ENCODE peak calls at places on chromosome 13, in seven cellular contexts. One of them, this sample, is unnamed.
A peak's percentile ranks its signal among the peaks of the same experiment; 100 is the strongest.

GRCh38 chr13:57632276-57633140 is 964 bp downstream of the PCDH17 start:
- DNase-seq in dorsolateral prefrontal cortex: peak; percentile 25
- DNase-seq in activated CD8-positive, alpha-beta T cell treated with anti-CD3 and anti-CD28 coated beads for 36 hours: peak; percentile 2
- DNase-seq in thoracic aorta: no peak
- DNase-seq in astrocyte: peak; percentile 36
- DNase-seq in psoas muscle: peak; percentile 46
- DNase-seq in left ventricle myocardium inferior: no peak
- DNase-seq in this sample: peak; percentile 57

GRCh38 chr13:50740052-50740741 is 103.3 kb downstream of the DLEU7 start:
- DNase-seq in dorsolateral prefrontal cortex: no peak
- DNase-seq in activated CD8-positive, alpha-beta T cell treated with anti-CD3 and anti-CD28 coated beads for 36 hours: no peak
- DNase-seq in thoracic aorta: no peak
- DNase-seq in astrocyte: peak; percentile 24
- DNase-seq in psoas muscle: no peak
- DNase-seq in left ventricle myocardium inferior: no peak
- DNase-seq in this sample: no peak

GRCh38 chr13:39910833-39911232 is 255.4 kb downstream of the COG6 start:
- DNase-seq in dorsolateral prefrontal cortex: no peak
- DNase-seq in activated CD8-positive, alpha-beta T cell treated with anti-CD3 and anti-CD28 coated beads for 36 hours: no peak
- DNase-seq in thoracic aorta: no peak
- DNase-seq in astrocyte: peak; percentile 27
- DNase-seq in psoas muscle: no peak
- DNase-seq in left ventricle myocardium inferior: peak; percentile 35
- DNase-seq in this sample: no peak

GRCh38 chr13:106680796-106681482 is 113.0 kb upstream of the ARGLU1 start:
- DNase-seq in dorsolateral prefrontal cortex: peak; percentile 73
- DNase-seq in activated CD8-positive, alpha-beta T cell treated with anti-CD3 and anti-CD28 coated beads for 36 hours: no peak
- DNase-seq in thoracic aorta: no peak
- DNase-seq in astrocyte: no peak
- DNase-seq in psoas muscle: no peak
- DNase-seq in left ventricle myocardium inferior: no peak
- DNase-seq in this sample: no peak

GRCh38 chr13:95002968-95003813 is 290.8 kb upstream of the SOX21 start:
- DNase-seq in dorsolateral prefrontal cortex: no peak
- DNase-seq in activated CD8-positive, alpha-beta T cell treated with anti-CD3 and anti-CD28 coated beads for 36 hours: no peak
- DNase-seq in thoracic aorta: no peak
- DNase-seq in astrocyte: no peak
- DNase-seq in psoas muscle: no peak
- DNase-seq in left ventricle myocardium inferior: no peak
- DNase-seq in this sample: no peak

GRCh38 chr13:65292488-65292901 is 1937.6 kb downstream of the PCDH9 start:
- DNase-seq in dorsolateral prefrontal cortex: peak; percentile 68
- DNase-seq in activated CD8-positive, alpha-beta T cell treated with anti-CD3 and anti-CD28 coated beads for 36 hours: no peak
- DNase-seq in thoracic aorta: no peak
- DNase-seq in astrocyte: peak; percentile 83
- DNase-seq in psoas muscle: no peak
- DNase-seq in left ventricle myocardium inferior: no peak
- DNase-seq in this sample: no peak

GRCh38 chr13:94620286-94620896 is 18.7 kb downstream of the GPR180 start:
- DNase-seq in dorsolateral prefrontal cortex: no peak
- DNase-seq in activated CD8-positive, alpha-beta T cell treated with anti-CD3 and anti-CD28 coated beads for 36 hours: peak; percentile 57
- DNase-seq in thoracic aorta: no peak
- DNase-seq in astrocyte: no peak
- DNase-seq in psoas muscle: no peak
- DNase-seq in left ventricle myocardium inferior: no peak
- DNase-seq in this sample: no peak

GRCh38 chr13:85638815-85639393 is 160.3 kb downstream of the SLITRK6 start:
- DNase-seq in dorsolateral prefrontal cortex: no peak
- DNase-seq in activated CD8-positive, alpha-beta T cell treated with anti-CD3 and anti-CD28 coated beads for 36 hours: no peak
- DNase-seq in thoracic aorta: no peak
- DNase-seq in astrocyte: no peak
- DNase-seq in psoas muscle: peak; percentile 38
- DNase-seq in left ventricle myocardium inferior: no peak
- DNase-seq in this sample: no peak

GRCh38 chr13:51861728-51862300 is at the start of gene CCDC70:
- DNase-seq in dorsolateral prefrontal cortex: no peak
- DNase-seq in activated CD8-positive, alpha-beta T cell treated with anti-CD3 and anti-CD28 coated beads for 36 hours: peak; percentile 70
- DNase-seq in thoracic aorta: no peak
- DNase-seq in astrocyte: peak; percentile 59
- DNase-seq in psoas muscle: no peak
- DNase-seq in left ventricle myocardium inferior: no peak
- DNase-seq in this sample: no peak

GRCh38 chr13:86269511-86269910 is 470.3 kb upstream of the SLITRK6 start:
- DNase-seq in dorsolateral prefrontal cortex: no peak
- DNase-seq in activated CD8-positive, alpha-beta T cell treated with anti-CD3 and anti-CD28 coated beads for 36 hours: no peak
- DNase-seq in thoracic aorta: no peak
- DNase-seq in astrocyte: no peak
- DNase-seq in psoas muscle: no peak
- DNase-seq in left ventricle myocardium inferior: no peak
- DNase-seq in this sample: no peak

GRCh38 chr13:104773775-104774174 is 1707.6 kb upstream of the SLC10A2 start:
- DNase-seq in dorsolateral prefrontal cortex: no peak
- DNase-seq in activated CD8-positive, alpha-beta T cell treated with anti-CD3 and anti-CD28 coated beads for 36 hours: no peak
- DNase-seq in thoracic aorta: no peak
- DNase-seq in astrocyte: peak; percentile 46
- DNase-seq in psoas muscle: no peak
- DNase-seq in left ventricle myocardium inferior: no peak
- DNase-seq in this sample: no peak

GRCh38 chr13:102277286-102277685 is 124.6 kb downstream of the FGF14 start:
- DNase-seq in dorsolateral prefrontal cortex: no peak
- DNase-seq in activated CD8-positive, alpha-beta T cell treated with anti-CD3 and anti-CD28 coated beads for 36 hours: no peak
- DNase-seq in thoracic aorta: no peak
- DNase-seq in astrocyte: no peak
- DNase-seq in psoas muscle: peak; percentile 52
- DNase-seq in left ventricle myocardium inferior: peak; percentile 61
- DNase-seq in this sample: no peak

GRCh38 chr13:100883453-100883852 is 208.9 kb upstream of the TMTC4 start:
- DNase-seq in dorsolateral prefrontal cortex: no peak
- DNase-seq in activated CD8-positive, alpha-beta T cell treated with anti-CD3 and anti-CD28 coated beads for 36 hours: no peak
- DNase-seq in thoracic aorta: no peak
- DNase-seq in astrocyte: no peak
- DNase-seq in psoas muscle: no peak
- DNase-seq in left ventricle myocardium inferior: no peak
- DNase-seq in this sample: no peak

GRCh38 chr13:109297628-109298027 is 488.8 kb downstream of the IRS2 start:
- DNase-seq in dorsolateral prefrontal cortex: no peak
- DNase-seq in activated CD8-positive, alpha-beta T cell treated with anti-CD3 and anti-CD28 coated beads for 36 hours: no peak
- DNase-seq in thoracic aorta: no peak
- DNase-seq in astrocyte: peak; percentile 86
- DNase-seq in psoas muscle: no peak
- DNase-seq in left ventricle myocardium inferior: no peak
- DNase-seq in this sample: no peak

GRCh38 chr13:95258098-95258497 is 43.2 kb downstream of the ABCC4 start:
- DNase-seq in dorsolateral prefrontal cortex: no peak
- DNase-seq in activated CD8-positive, alpha-beta T cell treated with anti-CD3 and anti-CD28 coated beads for 36 hours: no peak
- DNase-seq in thoracic aorta: no peak
- DNase-seq in astrocyte: no peak
- DNase-seq in psoas muscle: no peak
- DNase-seq in left ventricle myocardium inferior: no peak
- DNase-seq in this sample: no peak

GRCh38 chr13:106513608-106514007 is 21.9 kb downstream of the EFNB2 start:
- DNase-seq in dorsolateral prefrontal cortex: no peak
- DNase-seq in activated CD8-positive, alpha-beta T cell treated with anti-CD3 and anti-CD28 coated beads for 36 hours: no peak
- DNase-seq in thoracic aorta: no peak
- DNase-seq in astrocyte: no peak
- DNase-seq in psoas muscle: no peak
- DNase-seq in left ventricle myocardium inferior: no peak
- DNase-seq in this sample: no peak

GRCh38 chr13:95044452-95045205 is 256.6 kb downstream of the ABCC4 start:
- DNase-seq in dorsolateral prefrontal cortex: no peak
- DNase-seq in activated CD8-positive, alpha-beta T cell treated with anti-CD3 and anti-CD28 coated beads for 36 hours: no peak
- DNase-seq in thoracic aorta: no peak
- DNase-seq in astrocyte: no peak
- DNase-seq in psoas muscle: no peak
- DNase-seq in left ventricle myocardium inferior: no peak
- DNase-seq in this sample: no peak

GRCh38 chr13:29532136-29532535 is 63.4 kb downstream of the SLC7A1 start:
- DNase-seq in dorsolateral prefrontal cortex: no peak
- DNase-seq in activated CD8-positive, alpha-beta T cell treated with anti-CD3 and anti-CD28 coated beads for 36 hours: no peak
- DNase-seq in thoracic aorta: no peak
- DNase-seq in astrocyte: peak; percentile 57
- DNase-seq in psoas muscle: no peak
- DNase-seq in left ventricle myocardium inferior: no peak
- DNase-seq in this sample: no peak

GRCh38 chr13:33119022-33119735 is 103.0 kb downstream of the KL start:
- DNase-seq in dorsolateral prefrontal cortex: no peak
- DNase-seq in activated CD8-positive, alpha-beta T cell treated with anti-CD3 and anti-CD28 coated beads for 36 hours: no peak
- DNase-seq in thoracic aorta: no peak
- DNase-seq in astrocyte: peak; percentile 74
- DNase-seq in psoas muscle: no peak
- DNase-seq in left ventricle myocardium inferior: no peak
- DNase-seq in this sample: no peak

GRCh38 chr13:76086729-76087128 is 450.6 kb downstream of the LMO7 start:
- DNase-seq in dorsolateral prefrontal cortex: no peak
- DNase-seq in activated CD8-positive, alpha-beta T cell treated with anti-CD3 and anti-CD28 coated beads for 36 hours: no peak
- DNase-seq in thoracic aorta: no peak
- DNase-seq in astrocyte: no peak
- DNase-seq in psoas muscle: no peak
- DNase-seq in left ventricle myocardium inferior: no peak
- DNase-seq in this sample: no peak

GRCh38 chr13:30581582-30581981 is 36.1 kb upstream of the USPL1 start:
- DNase-seq in dorsolateral prefrontal cortex: no peak
- DNase-seq in activated CD8-positive, alpha-beta T cell treated with anti-CD3 and anti-CD28 coated beads for 36 hours: peak; percentile 16
- DNase-seq in thoracic aorta: no peak
- DNase-seq in astrocyte: no peak
- DNase-seq in psoas muscle: no peak
- DNase-seq in left ventricle myocardium inferior: no peak
- DNase-seq in this sample: no peak

GRCh38 chr13:75391432-75392100 is 90.4 kb downstream of the TBC1D4 start:
- DNase-seq in dorsolateral prefrontal cortex: no peak
- DNase-seq in activated CD8-positive, alpha-beta T cell treated with anti-CD3 and anti-CD28 coated beads for 36 hours: no peak
- DNase-seq in thoracic aorta: no peak
- DNase-seq in astrocyte: no peak
- DNase-seq in psoas muscle: no peak
- DNase-seq in left ventricle myocardium inferior: no peak
- DNase-seq in this sample: no peak

GRCh38 chr13:47110833-47111240 is 214.0 kb upstream of the HTR2A start:
- DNase-seq in dorsolateral prefrontal cortex: no peak
- DNase-seq in activated CD8-positive, alpha-beta T cell treated with anti-CD3 and anti-CD28 coated beads for 36 hours: no peak
- DNase-seq in thoracic aorta: no peak
- DNase-seq in astrocyte: no peak
- DNase-seq in psoas muscle: no peak
- DNase-seq in left ventricle myocardium inferior: no peak
- DNase-seq in this sample: no peak

GRCh38 chr13:30346159-30346788 is 38.9 kb upstream of the KATNAL1 start:
- DNase-seq in dorsolateral prefrontal cortex: no peak
- DNase-seq in activated CD8-positive, alpha-beta T cell treated with anti-CD3 and anti-CD28 coated beads for 36 hours: peak; percentile 81
- DNase-seq in thoracic aorta: no peak
- DNase-seq in astrocyte: no peak
- DNase-seq in psoas muscle: no peak
- DNase-seq in left ventricle myocardium inferior: no peak
- DNase-seq in this sample: no peak

GRCh38 chr13:79581870-79582315 is 100.9 kb downstream of the NDFIP2 start:
- DNase-seq in dorsolateral prefrontal cortex: no peak
- DNase-seq in activated CD8-positive, alpha-beta T cell treated with anti-CD3 and anti-CD28 coated beads for 36 hours: no peak
- DNase-seq in thoracic aorta: no peak
- DNase-seq in astrocyte: peak; percentile 23
- DNase-seq in psoas muscle: peak; percentile 64
- DNase-seq in left ventricle myocardium inferior: peak; percentile 36
- DNase-seq in this sample: no peak

GRCh38 chr13:33694546-33694945 is 123.4 kb upstream of the RFC3 start:
- DNase-seq in dorsolateral prefrontal cortex: no peak
- DNase-seq in activated CD8-positive, alpha-beta T cell treated with anti-CD3 and anti-CD28 coated beads for 36 hours: no peak
- DNase-seq in thoracic aorta: no peak
- DNase-seq in astrocyte: no peak
- DNase-seq in psoas muscle: no peak
- DNase-seq in left ventricle myocardium inferior: no peak
- DNase-seq in this sample: no peak

DNA sequence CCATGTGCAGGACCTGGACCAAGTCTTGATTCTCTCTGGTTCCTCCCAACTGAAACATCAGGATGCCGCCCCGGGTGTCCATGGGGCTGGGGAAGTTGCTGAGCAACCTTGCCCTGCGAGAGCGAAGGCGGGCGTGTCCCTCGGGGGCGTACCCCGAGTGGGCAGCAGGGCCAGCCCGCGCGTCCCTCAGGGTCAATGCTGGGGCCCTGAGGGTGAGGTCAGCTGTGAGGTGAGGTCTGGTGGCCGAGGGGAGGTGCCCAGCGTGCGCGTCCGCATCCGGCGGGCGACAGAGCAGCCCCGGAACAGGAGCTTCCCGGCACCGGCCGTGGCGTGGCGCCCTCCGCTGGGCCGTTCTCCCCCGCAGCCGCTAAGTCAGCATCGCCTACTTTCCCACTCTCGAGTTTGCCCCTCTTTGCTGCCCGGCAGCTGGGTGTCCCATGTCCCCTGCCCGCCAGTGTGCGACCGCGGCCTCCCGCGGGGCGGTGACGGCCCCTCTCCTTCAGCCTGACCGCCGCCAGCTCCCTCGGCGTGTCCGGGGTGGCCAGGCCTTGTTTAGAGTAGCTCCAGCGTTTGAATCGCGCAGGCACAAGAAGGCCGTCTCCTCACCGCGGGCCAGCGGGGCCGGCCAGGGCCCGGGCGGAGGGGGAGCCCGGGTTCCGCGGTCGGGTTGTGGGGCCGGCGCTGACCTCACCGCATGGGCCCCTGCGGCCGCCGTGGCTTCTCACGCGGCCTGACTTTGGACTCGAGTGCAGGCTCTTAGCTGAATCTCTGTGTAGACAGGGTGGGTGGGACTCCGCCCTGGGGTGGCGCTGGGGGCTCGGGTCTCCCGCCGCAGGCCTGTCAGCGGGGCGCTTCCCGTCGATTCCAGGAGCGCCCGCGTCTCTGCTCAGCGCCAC is 33.0 kb downstream of the GJA3 start:
- DNase-seq in dorsolateral prefrontal cortex: peak; percentile 31
- DNase-seq in activated CD8-positive, alpha-beta T cell treated with anti-CD3 and anti-CD28 coated beads for 36 hours: peak; percentile 58
- DNase-seq in thoracic aorta: no peak
- DNase-seq in astrocyte: peak; percentile 47
- DNase-seq in psoas muscle: peak; percentile 83
- DNase-seq in left ventricle myocardium inferior: peak; percentile 77
- DNase-seq in this sample: no peak
- TF ChIP-seq CTCF in dorsolateral prefrontal cortex: peak; percentile 61
- TF ChIP-seq CTCF in activated CD8-positive, alpha-beta T cell treated with anti-CD3 and anti-CD28 coated beads for 36 hours: peak; percentile 30
- TF ChIP-seq CTCF in thoracic aorta: peak; percentile 44
- TF ChIP-seq CTCF in astrocyte: no peak
- TF ChIP-seq CTCF in psoas muscle: peak; percentile 42
- TF ChIP-seq CTCF in left ventricle myocardium inferior: peak; percentile 60
- TF ChIP-seq CTCF in this sample: no peak

GRCh38 chr13:98033277-98034247 is 80.1 kb downstream of the IPO5 start:
- DNase-seq in dorsolateral prefrontal cortex: peak; percentile 53
- DNase-seq in activated CD8-positive, alpha-beta T cell treated with anti-CD3 and anti-CD28 coated beads for 36 hours: no peak
- DNase-seq in thoracic aorta: no peak
- DNase-seq in astrocyte: peak; percentile 25
- DNase-seq in psoas muscle: no peak
- DNase-seq in left ventricle myocardium inferior: no peak
- DNase-seq in this sample: no peak
- TF ChIP-seq CTCF in dorsolateral prefrontal cortex: peak; percentile 46
- TF ChIP-seq CTCF in activated CD8-positive, alpha-beta T cell treated with anti-CD3 and anti-CD28 coated beads for 36 hours: no peak
- TF ChIP-seq CTCF in thoracic aorta: no peak
- TF ChIP-seq CTCF in astrocyte: peak; percentile 33
- TF ChIP-seq CTCF in psoas muscle: no peak
- TF ChIP-seq CTCF in left ventricle myocardium inferior: peak; percentile 56
- TF ChIP-seq CTCF in this sample: peak; percentile 54

GRCh38 chr13:91174886-91175501 is 172.5 kb upstream of the MIR17HG start:
- DNase-seq in dorsolateral prefrontal cortex: no peak
- DNase-seq in activated CD8-positive, alpha-beta T cell treated with anti-CD3 and anti-CD28 coated beads for 36 hours: no peak
- DNase-seq in thoracic aorta: no peak
- DNase-seq in astrocyte: no peak
- DNase-seq in psoas muscle: no peak
- DNase-seq in left ventricle myocardium inferior: no peak
- DNase-seq in this sample: peak; percentile 50
- TF ChIP-seq CTCF in dorsolateral prefrontal cortex: no peak
- TF ChIP-seq CTCF in activated CD8-positive, alpha-beta T cell treated with anti-CD3 and anti-CD28 coated beads for 36 hours: no peak
- TF ChIP-seq CTCF in thoracic aorta: no peak
- TF ChIP-seq CTCF in astrocyte: no peak
- TF ChIP-seq CTCF in psoas muscle: no peak
- TF ChIP-seq CTCF in left ventricle myocardium inferior: no peak
- TF ChIP-seq CTCF in this sample: no peak

GRCh38 chr13:113275387-113275786 is 21.7 kb upstream of the LAMP1 start:
- DNase-seq in dorsolateral prefrontal cortex: no peak
- DNase-seq in activated CD8-positive, alpha-beta T cell treated with anti-CD3 and anti-CD28 coated beads for 36 hours: peak; percentile 63
- DNase-seq in thoracic aorta: no peak
- DNase-seq in astrocyte: peak; percentile 47
- DNase-seq in psoas muscle: peak; percentile 66
- DNase-seq in left ventricle myocardium inferior: no peak
- DNase-seq in this sample: no peak
- TF ChIP-seq CTCF in dorsolateral prefrontal cortex: peak; percentile 41
- TF ChIP-seq CTCF in activated CD8-positive, alpha-beta T cell treated with anti-CD3 and anti-CD28 coated beads for 36 hours: peak; percentile 60
- TF ChIP-seq CTCF in thoracic aorta: peak; percentile 57
- TF ChIP-seq CTCF in astrocyte: peak; percentile 55
- TF ChIP-seq CTCF in psoas muscle: peak; percentile 62
- TF ChIP-seq CTCF in left ventricle myocardium inferior: peak; percentile 59
- TF ChIP-seq CTCF in this sample: peak; percentile 43